ENCODE peak calls at places on chromosomes 6 and 20, in nine cellular contexts. W, O, R, C, H, B, X, A and U are unnamed samples.

GRCh38 chr6:118635909-118636735 is 15.3 kb downstream of the CEP85L start:
- DNase-seq in R (no peak), O (no peak), A (no peak), X (no peak), W (no peak), C (no peak), B (no peak), H (no peak), U (no peak)

GRCh38 chr6:144151010-144151727 is 852 bp downstream of the STX11 start:
- DNase-seq in B (peak), R (no peak), H (no peak), W (no peak), O (no peak), C (no peak), X (peak), A (peak), U (no peak)

GRCh38 chr20:9557411-9557810 is 43.0 kb downstream of the LAMP5 start:
- DNase-seq in A (no peak), C (no peak), B (no peak), X (no peak), R (no peak), W (no peak), H (no peak), O (no peak), U (no peak)

GRCh38 chr6:48080227-48081009 is 30.6 kb downstream of the PTCHD4 start:
- DNase-seq in O (no peak), H (no peak), C (no peak), W (no peak), X (no peak), B (no peak), A (no peak), R (peak), U (peak)

GRCh38 chr6:126113261-126113660 is 126.9 kb downstream of the TRMT11 start:
- DNase-seq in A (no peak), W (no peak), R (no peak), O (no peak), H (no peak), C (no peak), B (no peak), X (no peak), U (no peak)

GRCh38 chr6:135423649-135424128 is 73.9 kb downstream of the AHI1 start:
- DNase-seq in O (peak), W (peak), A (no peak), H (no peak), C (peak), B (peak), R (peak), X (no peak), U (peak)

GRCh38 chr6:129786548-129786947 is 74.6 kb downstream of the TMEM244 start:
- DNase-seq in X (no peak), W (peak), O (no peak), C (no peak), B (no peak), R (no peak), A (no peak), H (no peak), U (no peak)

GRCh38 chr6:114162691-114163090 is 180.1 kb downstream of the HS3ST5 start:
- DNase-seq in O (no peak), R (no peak), X (no peak), B (no peak), W (no peak), H (no peak), C (no peak), A (no peak), U (no peak)

GRCh38 chr20:21936261-21936660 is 230.8 kb downstream of the PAX1 start:
- DNase-seq in O (no peak), B (no peak), W (no peak), R (no peak), X (no peak), A (no peak), H (no peak), C (no peak), U (no peak)

GRCh38 chr6:165222315-165223025 is 86.9 kb downstream of the C6orf118 start:
- DNase-seq in R (no peak), A (no peak), H (no peak), C (no peak), W (peak), X (no peak), O (no peak), B (no peak), U (no peak)

GRCh38 chr6:127300411-127300810 is 33.7 kb downstream of the RNF146 start:
- DNase-seq in A (no peak), X (no peak), B (no peak), O (peak), W (peak), C (no peak), R (peak), H (no peak), U (no peak)

GRCh38 chr6:104332407-104332806 is 527.3 kb downstream of the HACE1 start:
- DNase-seq in O (no peak), A (no peak), W (no peak), H (no peak), C (no peak), B (no peak), R (no peak), X (no peak), U (no peak)

GRCh38 chr6:170545405-170545804 is 7.7 kb downstream of the PSMB1 start:
- DNase-seq in B (no peak), W (no peak), O (no peak), H (no peak), X (no peak), C (no peak), R (no peak), A (no peak), U (no peak)

GRCh38 chr20:1187605-1188171 is 2.9 kb upstream of the TMEM74B start:
- DNase-seq in C (no peak), B (peak), A (no peak), X (no peak), R (no peak), O (no peak), H (no peak), W (no peak), U (no peak)

GRCh38 chr20:58714340-58714922 is 21.8 kb downstream of the NPEPL1 start:
- DNase-seq in X (peak), O (no peak), R (no peak), H (no peak), A (peak), B (no peak), W (no peak), C (no peak), U (no peak)

GRCh38 chr6:18101271-18101670 is 21.2 kb downstream of the NHLRC1 start:
- DNase-seq in W (peak), H (no peak), X (no peak), B (no peak), O (peak), A (no peak), C (no peak), R (no peak), U (no peak)

GRCh38 chr6:1486387-1486786 is 97.0 kb downstream of the FOXF2 start:
- DNase-seq in A (no peak), R (no peak), H (no peak), B (no peak), O (no peak), W (no peak), C (no peak), X (no peak), U (no peak)

GRCh38 chr6:25103603-25104002 is 167.8 kb upstream of the RIPOR2 start:
- DNase-seq in A (no peak), H (no peak), B (no peak), W (no peak), X (no peak), R (no peak), C (no peak), O (no peak), U (no peak)

GRCh38 chr6:31582230-31582601 is at the start of gene LTB:
- DNase-seq in H (no peak), W (no peak), R (no peak), X (peak), C (no peak), O (no peak), A (no peak), B (no peak), U (no peak)

GRCh38 chr6:98695076-98695816 is 139.1 kb upstream of the POU3F2 start:
- DNase-seq in R (no peak), C (no peak), O (no peak), X (no peak), B (no peak), H (no peak), W (no peak), A (no peak), U (no peak)

GRCh38 chr6:111898452-111898851 is 25.2 kb upstream of the FYN start:
- DNase-seq in A (no peak), R (no peak), W (no peak), C (no peak), O (no peak), H (no peak), X (no peak), B (no peak), U (no peak)

GRCh38 chr6:9554351-9554750 is 860.5 kb downstream of the TFAP2A start:
- DNase-seq in X (no peak), O (no peak), W (no peak), H (no peak), A (no peak), R (peak), C (no peak), B (no peak), U (no peak)

GRCh38 chr6:25179051-25179778 is 100.0 kb upstream of the CARMIL1 start:
- DNase-seq in R (no peak), B (no peak), A (no peak), O (peak), C (no peak), X (no peak), H (no peak), W (peak), U (no peak)

GRCh38 chr20:36542516-36543186 is 1.3 kb downstream of the MYL9 start:
- DNase-seq in C (no peak), X (peak), A (no peak), O (no peak), R (no peak), B (no peak), W (no peak), H (no peak), U (no peak)

GRCh38 chr20:36542019-36542488 is 735 bp downstream of the MYL9 start:
- DNase-seq in C (no peak), W (peak), A (peak), O (no peak), H (peak), R (no peak), X (peak), B (no peak), U (no peak)

GRCh38 chr20:36541227-36542018 is at the start of gene MYL9:
- DNase-seq in H (peak), A (peak), R (no peak), C (no peak), W (peak), X (peak), B (no peak), O (peak), U (no peak)

GRCh38 chr20:36544134-36545018 is 3.1 kb downstream of the MYL9 start:
- DNase-seq in B (no peak), C (no peak), A (peak), O (peak), H (no peak), X (peak), W (peak), R (peak), U (no peak)

DNA sequence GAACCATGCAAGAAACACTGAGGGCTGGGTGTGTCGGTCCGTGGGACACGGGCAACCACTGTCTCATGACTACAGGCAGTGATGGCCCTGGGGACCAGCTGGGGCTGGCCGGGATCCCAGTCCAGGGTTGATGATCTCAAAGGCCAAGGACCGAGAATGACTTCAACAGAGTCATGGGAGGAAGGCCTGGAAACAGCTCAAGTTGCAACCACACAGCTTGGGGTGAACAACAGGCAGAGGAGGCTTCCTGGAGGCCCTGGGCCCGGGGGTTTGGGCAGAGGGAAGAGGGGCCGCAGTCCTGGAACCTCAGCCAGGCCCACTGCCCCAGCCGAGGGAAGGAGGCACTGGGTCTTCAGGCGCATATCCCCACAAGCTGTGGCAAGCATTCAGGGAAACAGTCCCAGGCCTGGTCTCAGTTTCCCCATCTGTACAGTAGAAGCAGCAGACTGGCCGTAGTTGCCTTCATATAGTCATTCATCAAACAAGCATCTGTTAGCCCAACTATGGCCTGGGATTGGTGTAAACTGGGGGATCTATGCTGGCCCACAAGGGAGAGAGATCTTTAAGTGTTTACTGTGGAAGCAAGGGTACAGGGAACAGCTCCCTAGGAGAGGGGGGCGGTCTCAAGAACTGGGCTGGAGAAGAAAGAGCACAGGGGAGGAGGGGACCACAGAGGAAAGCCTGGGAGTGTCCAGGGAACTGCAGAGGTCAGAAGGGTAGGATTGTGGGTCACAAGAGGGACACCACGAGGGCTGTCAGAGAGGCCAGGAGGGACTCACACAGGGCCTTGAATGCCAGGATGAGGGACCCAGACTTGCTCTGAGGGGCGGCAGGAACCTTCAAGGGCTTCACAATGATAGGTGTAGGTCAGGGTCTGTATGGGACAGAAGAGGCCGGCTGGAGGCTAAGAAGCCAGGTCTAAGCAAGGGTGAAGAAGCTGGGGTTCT is 2.1 kb downstream of the MYL9 start:
- DNase-seq in R (no peak), X (peak), A (peak), B (no peak), W (peak), C (no peak), O (peak), H (peak), U (no peak)
- H3K4me3 ChIP-seq in R (no peak), X (peak), A (peak), B (no peak), W (peak), C (no peak), O (peak), H (peak), U (no peak)

GRCh38 chr6:12069891-12070529 is 57.9 kb downstream of the HIVEP1 start:
- DNase-seq in H (no peak), B (no peak), R (no peak), A (no peak), X (no peak), O (no peak), W (no peak), C (no peak), U (no peak)

GRCh38 chr6:12071064-12071615 is 59.0 kb downstream of the HIVEP1 start:
- DNase-seq in X (no peak), H (no peak), R (no peak), B (no peak), W (no peak), C (no peak), A (no peak), O (no peak), U (no peak)

GRCh38 chr6:12077021-12077420 is 64.9 kb downstream of the HIVEP1 start:
- DNase-seq in A (peak), X (no peak), R (no peak), W (no peak), H (no peak), O (no peak), C (no peak), B (no peak), U (no peak)

GRCh38 chr6:12078014-12078413 is 65.9 kb downstream of the HIVEP1 start:
- DNase-seq in A (no peak), B (no peak), W (no peak), C (no peak), R (no peak), O (no peak), X (no peak), H (no peak), U (no peak)

DNA sequence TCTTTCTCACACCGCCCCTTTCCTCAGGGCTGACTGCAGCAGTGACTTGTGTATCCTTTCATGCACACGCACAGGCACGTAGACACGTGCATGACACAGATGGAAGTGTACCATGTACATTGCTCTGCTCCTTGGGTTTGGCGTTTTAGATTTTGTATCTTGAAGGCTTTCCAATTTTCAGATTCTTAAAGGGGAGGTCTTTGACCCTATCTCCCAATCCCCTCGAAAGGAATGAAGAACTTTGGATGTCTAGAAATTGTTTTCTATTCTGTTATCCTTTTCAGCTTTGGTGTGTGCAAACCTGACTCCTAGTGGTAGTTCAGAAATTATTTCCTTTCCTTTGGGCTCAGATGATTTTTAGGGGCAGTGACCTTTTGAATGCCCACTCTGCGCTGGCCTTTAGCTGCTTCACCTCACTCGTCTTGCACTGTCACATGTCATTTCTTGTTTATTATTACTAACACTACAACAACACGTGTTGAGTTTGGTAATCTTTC is 63.0 kb downstream of the HIVEP1 start:
- DNase-seq in C (no peak), A (no peak), B (no peak), H (no peak), O (no peak), X (no peak), R (no peak), W (peak), U (no peak)
- TF ChIP-seq CTCF in C (peak), A (peak), B (peak), H (no peak), O (peak), X (peak), R (peak), W (peak), U (peak)

DNA sequence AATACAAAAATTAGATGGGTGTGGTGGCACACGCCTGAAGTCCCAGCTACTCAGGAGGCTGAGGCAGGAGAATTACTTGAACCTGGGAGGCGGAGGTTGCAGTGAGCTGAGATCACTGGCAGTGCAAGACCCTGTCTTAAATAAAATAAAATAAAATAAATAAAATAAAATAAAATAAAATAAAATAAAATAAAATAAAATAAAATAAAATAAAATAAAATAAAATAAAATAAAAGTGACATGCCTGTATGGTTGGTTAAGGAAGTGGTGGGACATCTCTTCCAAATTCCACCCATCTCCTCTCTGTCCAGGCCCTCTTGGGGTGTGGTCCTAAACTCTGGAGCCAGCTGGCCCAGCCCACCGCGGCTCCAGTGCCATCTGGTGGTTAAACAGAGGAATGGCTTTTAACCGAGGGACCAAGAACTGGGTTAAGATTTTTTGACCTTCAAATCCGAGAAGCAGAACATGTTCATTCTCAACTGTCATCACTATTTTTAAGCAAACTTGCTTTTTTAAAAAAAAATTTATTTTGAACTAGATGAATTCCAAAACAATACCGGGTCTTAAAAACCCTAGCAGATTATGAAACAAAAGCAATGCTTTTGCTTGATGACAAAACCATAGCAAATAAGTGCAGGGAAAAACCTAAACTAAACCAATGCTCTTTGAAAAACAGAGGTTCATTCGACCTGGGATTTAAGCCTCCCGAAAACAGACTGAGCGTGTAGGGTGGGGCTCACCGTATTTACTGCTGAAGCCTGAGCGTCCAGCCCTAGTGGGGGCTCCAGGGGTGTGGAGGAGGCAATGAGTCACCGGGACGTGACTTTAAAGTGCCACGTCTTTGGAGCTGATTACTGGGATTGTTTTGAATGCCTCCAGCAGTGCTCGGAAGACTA is 68.8 kb downstream of the CDC5L start:
- DNase-seq in H (peak), A (peak), O (no peak), B (no peak), R (peak), X (peak), W (peak), C (peak), U (no peak)
- H3K4me3 ChIP-seq in H (no peak), A (no peak), O (no peak), B (peak), R (no peak), X (no peak), W (peak), C (no peak), U (no peak)

GRCh38 chr6:15297895-15298590 is 52.2 kb downstream of the JARID2 start:
- DNase-seq in B (no peak), O (no peak), R (no peak), C (no peak), A (no peak), X (peak), W (peak), H (no peak), U (no peak)
- TF ChIP-seq CTCF in B (no peak), O (no peak), R (no peak), C (no peak), A (no peak), X (no peak), W (no peak), H (no peak), U (no peak)

GRCh38 chr20:51022803-51023616 is at the start of gene KCNG1:
- DNase-seq in B (no peak), X (peak), W (peak), C (peak), R (peak), H (no peak), O (no peak), A (peak), U (peak)

GRCh38 chr20:51020657-51021056 is 2.2 kb downstream of the KCNG1 start:
- DNase-seq in C (no peak), H (no peak), O (no peak), R (no peak), X (no peak), A (no peak), W (no peak), B (no peak), U (no peak)

GRCh38 chr20:51021067-51022025 is 1.6 kb downstream of the KCNG1 start:
- DNase-seq in C (no peak), H (no peak), O (no peak), A (no peak), W (peak), R (no peak), B (no peak), X (no peak), U (no peak)

GRCh38 chr20:51023617-51024155 is 779 bp upstream of the KCNG1 start:
- DNase-seq in B (no peak), C (no peak), R (no peak), H (no peak), W (no peak), X (no peak), O (no peak), A (no peak), U (no peak)

GRCh38 chr20:51022227-51022802 is 592 bp downstream of the KCNG1 start:
- DNase-seq in X (no peak), B (no peak), A (no peak), R (no peak), H (no peak), W (no peak), O (no peak), C (no peak), U (no peak)
- H3K4me3 ChIP-seq in X (peak), B (no peak), A (no peak), R (peak), H (peak), W (peak), O (peak), C (peak), U (peak)

GRCh38 chr6:37004044-37004984 is 1.1 kb upstream of the FGD2 start:
- DNase-seq in R (no peak), B (no peak), C (no peak), A (no peak), O (no peak), X (no peak), W (no peak), H (no peak), U (no peak)
- TF ChIP-seq CTCF in R (no peak), B (no peak), C (no peak), A (no peak), O (no peak), X (no peak), W (no peak), H (no peak), U (no peak)

GRCh38 chr6:41204156-41204555 is 3.2 kb upstream of the TREML2 start:
- DNase-seq in C (no peak), W (no peak), H (no peak), R (no peak), O (no peak), B (no peak), X (no peak), A (no peak), U (no peak)
- H3K4me3 ChIP-seq in C (no peak), W (no peak), H (no peak), R (no peak), O (no peak), B (no peak), X (no peak), A (no peak), U (no peak)

GRCh38 chr6:6560909-6561308 is 27.6 kb upstream of the LY86 start:
- DNase-seq in B (peak), H (no peak), O (no peak), X (no peak), W (no peak), R (no peak), C (no peak), A (no peak), U (no peak)
- TF ChIP-seq CTCF in B (no peak), H (no peak), O (no peak), X (no peak), W (no peak), R (no peak), C (no peak), A (no peak), U (peak)